ENCODE peak calls at places on chromosomes 6 and 20, in six cellular contexts. D, A, V, N, E and Y are unnamed samples.

GRCh38 chr6:56475736-56476457 is 166.8 kb downstream of the DST start:
- DNase-seq in D (no peak), A (no peak), V (peak), N (peak), E (no peak), Y (no peak)

GRCh38 chr20:33909331-33909921 is 84.3 kb upstream of the RALY start:
- DNase-seq in D (no peak), A (no peak), V (peak), N (peak), E (no peak), Y (no peak)

GRCh38 chr6:39366875-39367618 is 44.5 kb upstream of the KCNK16 start:
- DNase-seq in D (no peak), A (no peak), V (peak), N (no peak), E (no peak), Y (no peak)

GRCh38 chr6:118968416-118968815 is 33.5 kb upstream of the MCM9 start:
- DNase-seq in D (no peak), A (no peak), V (no peak), N (peak), E (no peak), Y (no peak)

GRCh38 chr20:25135031-25135430 is 53.1 kb upstream of the VSX1 start:
- DNase-seq in D (no peak), A (no peak), V (no peak), N (no peak), E (no peak), Y (no peak)

GRCh38 chr6:35412102-35412501 is 40.0 kb upstream of the FANCE start:
- DNase-seq in D (no peak), A (no peak), V (no peak), N (no peak), E (no peak), Y (no peak)

GRCh38 chr20:34834459-34834893 is 9.0 kb upstream of the NCOA6 start:
- DNase-seq in D (no peak), A (no peak), V (no peak), N (peak), E (no peak), Y (no peak)

GRCh38 chr20:23517719-23518118 is 26.8 kb downstream of the CST8 start:
- DNase-seq in D (no peak), A (no peak), V (no peak), N (no peak), E (no peak), Y (no peak)

GRCh38 chr20:32110173-32110704 is 725 bp downstream of the TM9SF4 start:
- DNase-seq in D (no peak), A (no peak), V (no peak), N (no peak), E (no peak), Y (no peak)

GRCh38 chr6:1892716-1893115 is 283.0 kb downstream of the FOXC1 start:
- DNase-seq in D (no peak), A (no peak), V (no peak), N (no peak), E (no peak), Y (no peak)

GRCh38 chr20:9301129-9302072 is 213.0 kb upstream of the LAMP5 start:
- DNase-seq in D (no peak), A (peak), V (peak), N (peak), E (no peak), Y (no peak)

GRCh38 chr6:151447237-151447636 is 4.7 kb downstream of the RMND1 start:
- DNase-seq in D (no peak), A (no peak), V (no peak), N (no peak), E (no peak), Y (no peak)

DNA sequence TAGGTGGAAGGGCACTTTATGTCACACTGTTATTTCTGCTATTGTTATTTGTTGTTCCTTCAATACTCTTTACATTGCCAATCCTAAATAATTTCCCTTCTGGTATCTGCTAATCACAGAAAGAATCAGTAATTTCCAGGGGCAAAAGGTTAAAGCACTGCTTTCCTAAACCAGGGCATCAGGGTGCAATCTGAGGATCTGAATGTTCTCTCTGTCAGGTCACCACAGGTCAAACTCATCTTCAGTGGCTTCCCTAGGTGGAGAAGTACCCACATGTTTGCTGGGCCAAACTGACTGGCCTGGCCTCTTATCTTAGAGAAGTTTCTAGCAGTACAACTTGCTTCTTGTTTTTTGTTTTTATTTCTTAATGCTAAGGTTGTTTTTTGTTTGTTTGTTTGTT is 118.7 kb downstream of the OPRM1 start:
- DNase-seq in D (no peak), A (no peak), V (no peak), N (no peak), E (no peak), Y (no peak)
- H3K27ac ChIP-seq in D (peak), A (no peak), V (no peak), N (no peak), E (no peak), Y (no peak)

DNA sequence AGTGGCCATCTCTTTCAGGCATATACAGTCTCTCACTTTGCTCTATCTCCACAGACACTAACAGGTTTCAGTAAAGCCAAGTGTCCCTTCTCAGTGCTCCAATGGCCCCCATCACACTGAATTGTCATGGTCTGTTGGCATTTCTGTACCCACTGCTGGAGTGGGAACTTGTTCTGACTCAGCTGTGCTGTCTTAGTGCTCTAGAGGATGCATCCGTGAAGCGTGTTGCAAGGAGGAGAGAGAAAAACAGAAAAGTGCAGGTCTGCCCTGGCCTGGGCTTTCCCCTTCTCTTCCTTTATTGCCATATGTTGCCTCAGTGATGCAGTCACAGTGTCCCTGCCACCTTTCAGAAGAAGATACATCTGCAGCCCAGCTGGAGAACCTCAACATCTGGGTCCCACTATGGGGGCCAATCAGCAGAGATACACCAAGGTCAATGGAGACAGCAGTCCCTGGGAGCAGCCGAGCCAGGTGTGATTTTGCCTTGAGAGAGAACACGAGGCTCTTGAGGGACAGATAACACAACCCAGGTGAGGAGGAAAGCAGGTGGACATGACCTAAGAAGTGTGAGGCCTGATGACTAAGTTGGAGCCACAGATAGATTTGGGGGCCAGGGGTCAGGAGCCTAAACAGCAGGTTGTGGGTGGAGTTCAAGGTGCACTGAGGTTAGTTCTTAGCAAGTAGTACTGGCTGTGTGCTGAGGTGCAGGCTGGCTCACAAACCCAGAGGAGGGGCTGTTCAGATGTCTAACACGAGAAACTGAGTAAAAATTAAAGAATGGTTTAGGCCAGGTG is 5.6 kb upstream of the PLCG1 start:
- DNase-seq in D (no peak), A (no peak), V (no peak), N (no peak), E (no peak), Y (no peak)
- H3K27ac ChIP-seq in D (no peak), A (no peak), V (no peak), N (no peak), E (no peak), Y (no peak)

DNA sequence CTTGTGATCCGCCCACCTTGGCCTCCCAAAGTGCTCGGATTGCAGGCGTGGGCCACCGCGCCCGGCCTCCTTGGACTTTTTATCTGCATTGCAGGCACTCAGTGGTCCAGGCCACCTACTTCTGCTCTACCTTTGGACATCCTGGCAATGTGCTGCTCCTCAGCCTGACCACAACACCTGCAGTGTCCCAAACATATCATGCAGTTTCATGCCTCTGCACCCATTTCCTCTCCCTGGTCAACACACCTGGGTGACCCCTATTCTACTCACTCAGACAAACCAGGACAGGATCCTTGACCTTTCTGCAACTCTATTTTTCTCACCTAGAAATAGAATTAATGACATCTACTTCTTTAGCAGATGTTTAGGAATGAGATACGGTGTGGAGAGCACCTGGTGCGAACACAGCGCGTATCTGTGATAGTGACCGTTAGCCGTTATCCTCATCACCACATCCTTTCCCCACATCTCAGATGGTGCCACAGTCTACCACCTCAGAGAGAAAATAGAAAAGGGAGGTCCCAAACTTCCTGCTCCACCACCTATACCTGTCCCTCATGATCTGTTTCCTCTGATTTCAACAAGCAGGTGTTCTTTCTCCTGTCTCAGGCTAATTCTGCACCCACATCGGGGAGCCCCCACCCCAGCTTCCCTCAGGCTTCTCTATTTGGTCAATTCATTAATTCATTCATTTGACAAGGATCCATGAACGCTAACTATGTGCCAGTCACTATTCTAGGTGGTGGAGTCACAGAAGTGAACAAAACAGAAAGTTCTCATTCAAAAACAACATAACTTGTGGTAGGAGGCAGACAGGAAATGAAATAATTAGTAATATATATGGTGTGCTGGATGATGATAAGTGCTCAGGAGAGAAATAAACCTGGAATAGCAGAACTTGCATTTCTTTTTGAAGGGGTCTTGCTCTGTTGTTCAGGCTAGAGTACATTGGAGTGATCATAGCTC is 4.3 kb upstream of the BTN3A2 start:
- DNase-seq in D (no peak), A (no peak), V (no peak), N (no peak), E (no peak), Y (no peak)
- H3K27ac ChIP-seq in D (no peak), A (no peak), V (no peak), N (no peak), E (no peak), Y (no peak)

GRCh38 chr6:46407785-46408530 is 83.3 kb downstream of the RCAN2 start:
- DNase-seq in D (no peak), A (no peak), V (no peak), N (no peak), E (no peak), Y (no peak)
- H3K27ac ChIP-seq in D (no peak), A (no peak), V (no peak), N (no peak), E (no peak), Y (peak)

GRCh38 chr6:42295181-42295580 is 77.5 kb upstream of the MRPS10 start:
- DNase-seq in D (no peak), A (no peak), V (no peak), N (no peak), E (no peak), Y (no peak)

GRCh38 chr6:42296614-42297013 is 79.0 kb upstream of the MRPS10 start:
- DNase-seq in D (no peak), A (no peak), V (no peak), N (no peak), E (no peak), Y (no peak)

GRCh38 chr6:42300185-42300584 is 82.5 kb upstream of the MRPS10 start:
- DNase-seq in D (no peak), A (no peak), V (no peak), N (no peak), E (no peak), Y (no peak)

GRCh38 chr6:42295688-42296087 is 78.0 kb upstream of the MRPS10 start:
- DNase-seq in D (no peak), A (no peak), V (no peak), N (no peak), E (no peak), Y (no peak)

GRCh38 chr6:42297661-42298060 is 80.0 kb upstream of the MRPS10 start:
- DNase-seq in D (no peak), A (no peak), V (no peak), N (no peak), E (no peak), Y (no peak)
- H3K27ac ChIP-seq in D (no peak), A (no peak), V (no peak), N (no peak), E (no peak), Y (no peak)

GRCh38 chr6:89597372-89597771 is 41.2 kb downstream of the LYRM2 start:
- DNase-seq in D (no peak), A (no peak), V (no peak), N (no peak), E (no peak), Y (no peak)
- H3K27ac ChIP-seq in D (no peak), A (no peak), V (no peak), N (no peak), E (no peak), Y (no peak)

GRCh38 chr6:44123544-44123943 is 3.7 kb downstream of the MRPL14 start:
- DNase-seq in D (no peak), A (no peak), V (no peak), N (no peak), E (no peak), Y (no peak)
- H3K27ac ChIP-seq in D (peak), A (no peak), V (no peak), N (no peak), E (peak), Y (peak)

DNA sequence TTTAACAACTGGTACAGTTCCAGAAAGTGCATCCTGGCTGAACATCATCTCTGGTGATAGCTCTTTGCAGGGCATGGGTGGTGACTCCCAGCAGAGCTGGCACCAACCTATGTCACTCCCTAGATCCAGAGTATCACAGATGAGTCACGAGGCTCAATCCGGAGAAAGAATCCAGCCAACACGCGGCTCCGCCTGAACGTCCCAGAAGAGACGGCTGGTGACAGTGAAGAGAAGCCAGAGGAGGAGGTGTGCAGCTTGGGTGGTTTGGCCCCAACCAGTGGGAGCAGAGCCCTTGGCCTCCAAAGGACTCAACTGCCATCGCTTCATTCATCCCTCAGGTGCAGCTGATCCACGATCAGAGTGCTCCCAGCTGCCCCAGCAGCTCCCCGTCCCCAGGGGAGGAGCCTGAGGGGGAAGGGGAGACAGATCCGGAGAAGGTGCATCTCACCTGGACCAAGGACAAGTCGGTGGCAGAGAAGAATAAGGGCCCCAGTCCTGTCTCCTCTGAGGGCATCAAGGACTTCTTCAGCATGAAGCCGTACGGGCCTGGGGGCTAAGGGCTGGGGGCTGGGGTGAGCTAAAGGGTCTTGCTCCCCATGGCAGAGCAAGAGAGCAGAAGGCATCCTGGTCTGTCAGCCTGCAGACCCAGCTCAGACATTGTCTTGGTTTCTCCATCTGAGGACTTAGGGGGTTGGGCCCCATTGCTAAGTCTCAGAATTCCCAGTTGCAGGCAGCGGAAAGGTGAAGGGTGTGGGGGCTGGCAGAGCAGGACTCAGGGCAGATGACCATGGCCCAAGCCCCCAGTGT is 27.2 kb downstream of the SLC12A5 start:
- DNase-seq in D (no peak), A (no peak), V (no peak), N (no peak), E (no peak), Y (peak)
- H3K27ac ChIP-seq in D (no peak), A (no peak), V (no peak), N (no peak), E (no peak), Y (no peak)